ENCODE peak calls at places on chromosomes 2 and 18, in nine cellular contexts. F, X, U, Z, B, E, H, I and W are unnamed samples.
A peak's percentile ranks its signal among the peaks of the same experiment; 100 is the strongest.

GRCh38 chr2:33475381-33476099 is 909 bp upstream of the RASGRP3 start:
- DNase-seq in F (peak; percentile 92), X (peak; percentile 92), U (peak; percentile 80), Z (peak; percentile 93), B (peak; percentile 90), E (peak; percentile 78), H (peak; percentile 77), I (peak; percentile 55), W (peak; percentile 89)

GRCh38 chr18:39604836-39605235 is 2039.2 kb upstream of the CELF4 start:
- DNase-seq in F (peak; percentile 55), X (no peak), U (peak; percentile 3), Z (no peak), B (no peak), E (no peak), H (no peak), I (no peak), W (no peak)

GRCh38 chr2:106187426-106187825 is 6.7 kb downstream of the UXS1 start:
- DNase-seq in F (no peak), X (no peak), U (no peak), Z (no peak), B (no peak), E (no peak), H (no peak), I (no peak), W (no peak)

GRCh38 chr18:21192308-21192624 is 49.8 kb upstream of the GREB1L start:
- DNase-seq in F (no peak), X (no peak), U (no peak), Z (no peak), B (no peak), E (no peak), H (no peak), I (no peak), W (no peak)

GRCh38 chr2:238287702-238288649 is at the start of gene PER2:
- DNase-seq in F (peak; percentile 97), X (peak; percentile 91), U (peak; percentile 78), Z (peak; percentile 29), B (peak; percentile 79), E (peak; percentile 43), H (peak; percentile 52), I (peak; percentile 71), W (peak; percentile 40)

GRCh38 chr2:184031402-184032147 is 566.8 kb upstream of the ZNF804A start:
- DNase-seq in F (no peak), X (no peak), U (peak; percentile 7), Z (no peak), B (peak; percentile 18), E (no peak), H (peak; percentile 58), I (no peak), W (no peak)

GRCh38 chr2:147630585-147630984 is 214.2 kb upstream of the ACVR2A start:
- DNase-seq in F (peak; percentile 30), X (no peak), U (no peak), Z (no peak), B (no peak), E (no peak), H (no peak), I (no peak), W (no peak)

GRCh38 chr18:48674758-48675157 is 135.9 kb downstream of the CTIF start:
- DNase-seq in F (no peak), X (no peak), U (no peak), Z (no peak), B (no peak), E (no peak), H (no peak), I (no peak), W (no peak)

GRCh38 chr18:80246656-80247402 is 485 bp downstream of the PARD6G start:
- DNase-seq in F (peak; percentile 49), X (peak; percentile 46), U (peak; percentile 6), Z (no peak), B (peak; percentile 66), E (no peak), H (peak; percentile 72), I (peak; percentile 79), W (no peak)

GRCh38 chr18:68772268-68772667 is 25.6 kb upstream of the CCDC102B start:
- DNase-seq in F (no peak), X (no peak), U (no peak), Z (no peak), B (no peak), E (no peak), H (no peak), I (no peak), W (no peak)

GRCh38 chr2:8677646-8678592 is 3.9 kb upstream of the ID2 start:
- DNase-seq in F (peak; percentile 82), X (peak; percentile 77), U (peak; percentile 47), Z (peak; percentile 48), B (peak; percentile 89), E (peak; percentile 34), H (peak; percentile 83), I (peak; percentile 85), W (peak; percentile 41)

GRCh38 chr2:111919794-111920608 is 21.6 kb downstream of the MERTK start:
- DNase-seq in F (no peak), X (peak; percentile 80), U (peak; percentile 70), Z (no peak), B (no peak), E (no peak), H (no peak), I (no peak), W (no peak)

GRCh38 chr2:171272039-171272438 is 111.3 kb upstream of the TLK1 start:
- DNase-seq in F (peak; percentile 92), X (peak; percentile 69), U (peak; percentile 98), Z (no peak), B (no peak), E (peak; percentile 88), H (no peak), I (no peak), W (no peak)

DNA sequence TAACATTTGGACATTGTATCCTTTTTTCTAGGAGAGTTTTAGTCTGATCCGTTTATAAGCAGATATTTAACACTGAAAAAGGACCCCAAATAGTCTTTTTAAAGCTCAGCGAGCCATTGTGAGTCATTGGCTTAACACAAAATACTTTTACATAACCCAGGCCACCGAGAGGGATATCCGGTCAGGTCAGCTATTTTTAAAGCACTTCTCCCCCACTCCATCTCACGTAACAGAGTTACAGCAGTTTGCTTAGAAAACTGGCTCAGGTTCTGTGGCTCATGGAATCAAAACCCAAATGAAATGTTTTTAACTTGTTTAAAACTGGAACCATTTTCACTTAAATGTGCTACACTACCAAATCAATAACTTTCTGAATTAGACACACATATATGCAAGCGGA is 23.9 kb downstream of the COL4A3 start:
- DNase-seq in F (peak; percentile 52), X (peak; percentile 22), U (peak; percentile 64), Z (no peak), B (no peak), E (no peak), H (no peak), I (no peak), W (no peak)
- H3K27ac ChIP-seq in F (no peak overlapping the region), X (no peak overlapping the region), U (no peak overlapping the region), Z (no peak overlapping the region), B (no peak overlapping the region), E (no peak overlapping the region), H (no peak overlapping the region), I (peak overlapping the region; percentile 39), W (no peak overlapping the region)

DNA sequence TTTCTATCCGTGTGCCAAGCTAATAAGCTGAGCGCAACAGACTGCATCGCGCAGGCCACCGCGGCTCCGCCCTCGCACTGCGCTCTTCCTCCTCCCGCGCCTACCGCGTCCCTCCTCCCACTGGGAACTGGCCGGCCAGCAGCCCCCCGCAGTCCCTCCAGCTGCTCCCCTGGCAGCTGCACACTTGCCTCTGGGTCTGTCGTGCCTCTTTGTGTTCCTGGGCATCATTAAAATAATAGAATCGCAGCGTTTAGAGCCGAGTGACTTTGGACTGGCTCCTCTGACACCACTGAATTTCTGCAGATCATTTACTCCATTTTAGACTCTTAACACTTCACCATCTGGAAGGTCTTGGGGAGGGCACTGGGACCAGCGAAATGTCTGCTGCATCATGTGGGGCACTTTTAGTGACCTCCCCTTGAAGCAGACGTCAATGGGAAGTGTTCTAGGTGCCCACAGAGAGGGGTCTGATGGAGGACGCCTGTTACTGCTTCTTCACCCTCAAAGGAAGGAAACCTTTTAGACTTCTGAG is 20.9 kb upstream of the NAB1 start:
- DNase-seq in F (peak; percentile 73), X (no peak), U (no peak), Z (no peak), B (peak; percentile 50), E (no peak), H (peak; percentile 46), I (peak; percentile 79), W (no peak)
- TF ChIP-seq EZH2phosphoT487 in F (no peak), X (no peak), U (no peak), Z (no peak), B (no peak), E (no peak), H (no peak), I (no peak), W (no peak)

DNA sequence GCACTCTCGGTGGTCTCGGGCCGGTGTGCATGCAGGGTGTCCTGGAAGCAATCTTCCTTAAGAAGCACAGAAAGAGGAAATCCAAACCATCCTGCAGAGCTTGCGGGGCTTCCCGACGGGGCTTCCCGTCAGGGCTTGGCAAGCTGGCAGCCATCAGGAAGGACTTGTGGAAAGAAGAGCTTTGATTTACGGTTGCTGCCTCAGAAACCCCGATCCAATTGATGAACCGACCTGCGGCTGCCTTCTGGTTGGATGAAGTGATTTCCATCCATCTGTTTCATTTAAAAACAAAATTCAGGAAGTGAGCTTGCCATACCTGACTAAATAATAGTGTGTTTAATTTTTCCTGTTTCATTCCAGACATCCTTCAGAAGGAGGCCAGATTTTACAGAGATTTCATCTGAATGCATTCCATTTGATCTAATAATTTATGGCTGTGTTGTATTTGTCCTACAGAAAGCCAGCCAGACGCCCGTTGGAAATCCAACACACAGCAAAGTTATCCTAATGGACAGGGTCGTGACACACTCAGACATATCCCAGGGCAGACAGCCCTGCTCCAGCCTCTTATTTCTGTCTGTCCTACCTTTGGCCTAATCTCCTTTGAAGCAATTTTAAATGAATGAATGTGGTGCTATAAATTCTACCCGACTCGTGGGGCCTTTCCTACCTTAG is 141.3 kb downstream of the SEPTIN10 start:
- DNase-seq in F (no peak), X (no peak), U (no peak), Z (no peak), B (no peak), E (no peak), H (no peak), I (peak; percentile 68), W (no peak)
- H3K4me2 ChIP-seq in F (no peak overlapping the region), X (no peak overlapping the region), U (no peak overlapping the region), Z (no peak overlapping the region), B (no peak overlapping the region), E (no peak overlapping the region), H (no peak overlapping the region), I (peak overlapping the region; percentile 49), W (no peak overlapping the region)

GRCh38 chr2:47562548-47562947 is 159.6 kb downstream of the MSH2 start:
- DNase-seq in F (no peak), X (no peak), U (no peak), Z (no peak), B (no peak), E (no peak), H (no peak), I (no peak), W (no peak)

GRCh38 chr2:47569658-47570398 is 166.9 kb downstream of the MSH2 start:
- DNase-seq in F (peak; percentile 32), X (peak; percentile 57), U (no peak), Z (peak; percentile 15), B (peak; percentile 57), E (no peak), H (peak; percentile 75), I (peak; percentile 82), W (no peak)

GRCh38 chr2:47564129-47564528 is 161.2 kb downstream of the MSH2 start:
- DNase-seq in F (no peak), X (no peak), U (no peak), Z (no peak), B (no peak), E (no peak), H (no peak), I (no peak), W (no peak)

GRCh38 chr2:47568164-47568861 is 165.4 kb downstream of the MSH2 start:
- DNase-seq in F (no peak), X (no peak), U (no peak), Z (no peak), B (no peak), E (no peak), H (no peak), I (no peak), W (no peak)

GRCh38 chr2:47566207-47566858 is 163.4 kb downstream of the MSH2 start:
- DNase-seq in F (no peak), X (no peak), U (no peak), Z (no peak), B (no peak), E (no peak), H (no peak), I (no peak), W (no peak)
- H3K27ac ChIP-seq in F (no peak overlapping the region), X (no peak overlapping the region), U (no peak overlapping the region), Z (no peak overlapping the region), B (no peak overlapping the region), E (no peak overlapping the region), H (no peak overlapping the region), I (no peak overlapping the region), W (no peak overlapping the region)